ENCODE peak calls at places on chromosome 19, in seven cellular contexts. H is H7; N is CD4-positive, CD25-positive, alpha-beta regulatory T cell; O is pancreas; Q is PC-3; S is BE2C; C is neuronal stem cell. K is an unnamed sample. For H3K27me3, the result is how much of the 10 kb centered on the place peaks cover.

GRCh38 chr19:2385053-2385721 is 25.1 kb downstream of the TMPRSS9 start:
- DNase-seq in C (no peak), N (no peak), H (peak), S (peak), O (peak), Q (peak), K (peak)

GRCh38 chr19:40553885-40554857 is 22.5 kb upstream of the SHKBP1 start:
- DNase-seq in Q (no peak), S (peak), N (no peak), H (peak), O (peak), C (no peak), K (no peak)

GRCh38 chr19:306151-306900 is 15.1 kb upstream of the PLPP2 start:
- DNase-seq in H (peak), N (no peak), S (no peak), O (no peak), Q (no peak), C (no peak), K (no peak)

GRCh38 chr19:31220540-31220939 is 128.7 kb downstream of the TSHZ3 start:
- DNase-seq in O (no peak), C (no peak), H (peak), Q (no peak), S (peak), N (no peak), K (no peak)

GRCh38 chr19:3725640-3726310 is 17.6 kb downstream of the TJP3 start:
- DNase-seq in S (no peak), C (no peak), Q (no peak), O (peak), N (no peak), H (peak), K (peak)

GRCh38 chr19:27870293-27870692 is 1342.7 kb downstream of the UQCRFS1 start:
- DNase-seq in O (no peak), S (no peak), H (no peak), N (no peak), C (no peak), Q (no peak), K (no peak)

GRCh38 chr19:38815059-38816001 is 2.6 kb upstream of the LGALS4 start:
- DNase-seq in S (no peak), H (peak), O (no peak), Q (no peak), N (no peak), C (no peak), K (no peak)

GRCh38 chr19:23318143-23318542 is 67.9 kb upstream of the ZNF724 start:
- DNase-seq in Q (peak), O (no peak), H (no peak), N (no peak), S (no peak), C (no peak), K (no peak)

DNA sequence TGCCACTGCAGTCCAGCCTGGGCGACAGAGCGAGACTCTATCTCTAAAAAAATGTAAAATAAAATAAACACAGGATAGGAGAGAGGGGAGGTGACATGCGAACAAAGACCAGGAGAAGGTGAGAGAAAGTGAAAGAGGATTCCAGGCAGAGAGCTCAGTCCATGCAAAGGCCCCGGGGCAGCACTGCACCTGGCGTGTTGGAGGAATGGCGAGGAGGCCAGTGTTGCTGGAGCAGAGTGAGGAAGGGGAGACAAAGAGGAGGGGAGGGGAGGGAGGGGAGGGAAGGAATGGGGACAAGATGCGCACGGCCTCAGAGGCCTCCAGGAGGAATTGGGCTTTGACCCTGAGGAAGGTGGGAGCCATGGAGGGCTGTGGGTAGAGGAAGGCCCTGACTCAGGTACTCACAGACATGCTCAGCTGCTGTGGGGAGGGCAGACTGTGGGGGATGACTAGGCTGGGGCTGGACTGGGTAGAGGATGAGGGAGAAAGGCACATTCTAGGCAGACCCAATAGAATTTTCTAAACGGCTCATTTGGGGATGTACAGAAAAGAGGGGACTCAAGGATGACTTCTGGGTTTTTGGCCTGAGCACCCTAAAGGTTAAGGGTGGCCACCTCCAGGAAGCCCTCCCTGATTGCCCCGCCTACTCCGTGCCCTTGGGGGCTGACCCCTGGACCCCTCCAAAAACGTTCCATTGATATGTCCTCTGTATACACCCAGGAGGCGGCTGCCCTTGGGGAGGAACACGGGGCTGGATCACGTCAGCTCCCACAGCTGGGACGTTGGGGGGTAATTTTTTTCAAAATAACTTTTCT is 43.9 kb downstream of the PTPRS start:
- DNase-seq in H (no peak), C (no peak), O (no peak), N (no peak), Q (no peak), S (no peak), K (no peak)
- H3K27me3 ChIP-seq in H (under half), C (under half), O (under half), N (under half), Q (under half), S (under half), K (under half)

GRCh38 chr19:7636317-7636690 is 606 bp upstream of the STXBP2 start:
- DNase-seq in S (no peak), O (no peak), N (no peak), C (no peak), H (no peak), Q (no peak), K (no peak)
- H3K4me3 ChIP-seq in S (no peak), O (peak), N (no peak), C (no peak), H (no peak), Q (peak), K (no peak)

DNA sequence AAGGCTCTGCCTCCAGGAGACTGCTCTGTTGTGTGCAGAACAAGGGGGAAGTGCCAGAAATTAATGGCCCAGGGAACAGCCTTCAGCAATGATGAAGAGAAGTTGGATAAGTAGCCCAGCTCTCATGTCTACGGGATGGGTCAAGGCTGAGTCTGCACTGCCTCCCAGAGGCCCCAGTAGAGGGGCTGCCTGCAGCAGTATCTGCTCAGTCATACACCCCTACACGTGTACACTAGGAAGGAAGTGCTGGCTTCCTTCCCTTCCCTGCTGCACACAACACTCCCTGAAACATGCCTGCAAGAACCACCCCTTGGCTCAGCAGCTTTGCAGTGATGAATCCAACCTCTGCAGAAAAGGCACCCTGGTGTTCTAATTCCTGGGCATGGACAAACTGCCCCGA is 54.5 kb upstream of the URI1 start:
- DNase-seq in N (no peak), S (no peak), O (no peak), Q (no peak), H (peak), C (no peak), K (peak)
- H3K27me3 ChIP-seq in N (under half), S (under half), O (under half), Q (under half), H (under half), C (under half), K (under half)

GRCh38 chr19:19425170-19425875 is 19.8 kb downstream of the GATAD2A start:
- DNase-seq in O (no peak), Q (no peak), S (no peak), H (no peak), C (no peak), N (no peak), K (no peak)
- H3K4me3 ChIP-seq in O (no peak), Q (no peak), S (no peak), H (no peak), C (no peak), N (no peak), K (no peak)

DNA sequence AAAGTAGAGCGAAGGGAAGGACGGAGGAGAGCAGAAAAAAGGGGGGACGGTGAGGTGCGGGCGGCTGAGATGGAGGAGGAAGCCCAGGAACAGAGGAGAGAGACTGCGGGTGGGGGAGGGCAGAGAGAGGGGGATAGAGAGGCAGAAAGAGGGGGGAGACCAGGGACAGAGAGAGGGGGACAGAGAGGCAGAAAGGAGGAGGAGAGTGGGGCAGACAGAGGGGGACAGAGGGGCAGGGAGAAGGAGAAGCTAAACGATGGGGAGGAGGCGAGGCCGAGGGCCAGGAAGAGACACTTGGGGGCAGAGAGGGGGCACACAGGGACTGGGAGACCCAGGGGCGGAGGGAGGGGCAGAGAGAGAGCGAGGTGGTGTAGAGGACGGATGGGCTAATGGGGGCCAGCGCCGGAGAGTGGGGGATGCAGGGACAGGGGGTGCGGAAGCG is 711 bp downstream of the MEIS3 start:
- DNase-seq in S (no peak), C (no peak), N (no peak), O (no peak), Q (no peak), H (peak), K (no peak)
- H3K27me3 ChIP-seq in S (under half), C (under half), N (under half), O (under half), Q (half or more), H (half or more), K (half or more)

GRCh38 chr19:55300821-55301458 is 17.1 kb downstream of the BRSK1 start:
- DNase-seq in S (no peak), O (no peak), Q (no peak), N (no peak), H (no peak), C (peak), K (no peak)
- H3K4me3 ChIP-seq in S (no peak), O (no peak), Q (no peak), N (no peak), H (no peak), C (no peak), K (no peak)